ENCODE peak calls at places on chromosome 12, in five cellular contexts. N is H1, H is neuronal stem cell, M is IMR-90, X is mesenchymal stem cell. F is an unnamed sample. For H3K36me3, the result is how much of the 10 kb centered on the place peaks cover.

GRCh38 chr12:69570000-69570516 is 15.2 kb upstream of the CCT2 start:
- DNase-seq in N (no peak), H (no peak), M (no peak), X (no peak), F (no peak)

GRCh38 chr12:42958271-42958674 is 368.7 kb upstream of the PRICKLE1 start:
- DNase-seq in N (no peak), H (no peak), M (peak), X (no peak), F (no peak)

GRCh38 chr12:31929140-31929526 is 30.1 kb upstream of the RESF1 start:
- DNase-seq in N (no peak), H (no peak), M (no peak), X (no peak), F (no peak)

GRCh38 chr12:44502681-44503080 is 373.4 kb downstream of the NELL2 start:
- DNase-seq in N (no peak), H (no peak), M (no peak), X (no peak), F (no peak)

GRCh38 chr12:53180931-53181645 is 363 bp upstream of the CSAD start:
- DNase-seq in N (peak), H (peak), M (peak), X (peak), F (peak)

GRCh38 chr12:95583933-95584332 is 32.7 kb upstream of the USP44 start:
- DNase-seq in N (no peak), H (no peak), M (no peak), X (no peak), F (no peak)

GRCh38 chr12:126243814-126244213 is 1178.6 kb downstream of the AACS start:
- DNase-seq in N (no peak), H (peak), M (no peak), X (no peak), F (no peak)

GRCh38 chr12:105573574-105573973 is 243.1 kb downstream of the C12orf75 start:
- DNase-seq in N (no peak), H (no peak), M (no peak), X (no peak), F (no peak)

GRCh38 chr12:40141996-40142395 is 36.1 kb upstream of the SLC2A13 start:
- DNase-seq in N (no peak), H (no peak), M (no peak), X (no peak), F (peak)

GRCh38 chr12:49873361-49873934 is 30.3 kb downstream of the FAIM2 start:
- DNase-seq in N (no peak), H (no peak), M (peak), X (no peak), F (no peak)

GRCh38 chr12:1330475-1330827 is 263.9 kb downstream of the FBXL14 start:
- DNase-seq in N (no peak), H (no peak), M (no peak), X (no peak), F (no peak)

GRCh38 chr12:123050913-123051312 is 70.4 kb downstream of the ARL6IP4 start:
- DNase-seq in N (no peak), H (no peak), M (no peak), X (no peak), F (no peak)

GRCh38 chr12:51449569-51450246 is 25.1 kb downstream of the SLC4A8 start:
- DNase-seq in N (no peak), H (no peak), M (peak), X (no peak), F (peak)

GRCh38 chr12:91380651-91381050 is 198.0 kb upstream of the DCN start:
- DNase-seq in N (no peak), H (no peak), M (no peak), X (no peak), F (no peak)

GRCh38 chr12:113207621-113208040 is 13.6 kb upstream of the TPCN1 start:
- DNase-seq in N (no peak), H (no peak), M (no peak), X (peak), F (no peak)

GRCh38 chr12:32302218-32302826 is 97.0 kb upstream of the FGD4 start:
- DNase-seq in N (no peak), H (no peak), M (no peak), X (no peak), F (peak)

GRCh38 chr12:85623726-85624125 is 212.5 kb downstream of the RASSF9 start:
- DNase-seq in N (no peak), H (no peak), M (no peak), X (no peak), F (no peak)

GRCh38 chr12:18472304-18472703 is 211.0 kb downstream of the PIK3C2G start:
- DNase-seq in N (no peak), H (no peak), M (peak), X (no peak), F (no peak)

GRCh38 chr12:51407604-51408003 is 16.4 kb upstream of the GALNT6 start:
- DNase-seq in N (no peak), H (no peak), M (no peak), X (no peak), F (no peak)

GRCh38 chr12:40063424-40063823 is 42.5 kb downstream of the SLC2A13 start:
- DNase-seq in N (no peak), H (no peak), M (no peak), X (peak), F (peak)

GRCh38 chr12:52870361-52871290 is 21.8 kb upstream of the KRT78 start:
- DNase-seq in N (peak), H (peak), M (peak), X (peak), F (peak)

GRCh38 chr12:120229583-120230325 is 28.8 kb upstream of the RPLP0 start:
- DNase-seq in N (no peak), H (no peak), M (no peak), X (peak), F (peak)

GRCh38 chr12:107415066-107415465 is 270.5 kb upstream of the PWP1 start:
- DNase-seq in N (no peak), H (no peak), M (peak), X (no peak), F (no peak)

GRCh38 chr12:124774462-124775167 is 89.0 kb downstream of the SCARB1 start:
- DNase-seq in N (no peak), H (no peak), M (peak), X (peak), F (peak)

GRCh38 chr12:132169376-132169775 is 25.1 kb downstream of the NOC4L start:
- DNase-seq in N (no peak), H (no peak), M (no peak), X (no peak), F (no peak)

GRCh38 chr12:113057565-113058485 is 1.3 kb downstream of the DTX1 start:
- DNase-seq in N (peak), H (no peak), M (no peak), X (no peak), F (no peak)

GRCh38 chr12:132444957-132445883 is 44.7 kb upstream of the FBRSL1 start:
- DNase-seq in N (peak), H (no peak), M (no peak), X (no peak), F (no peak)

GRCh38 chr12:126747530-126748149 is 1519.3 kb upstream of the TMEM132C start:
- DNase-seq in N (peak), H (no peak), M (no peak), X (no peak), F (no peak)

GRCh38 chr12:103903979-103904378 is 26.2 kb upstream of the HSP90B1 start:
- DNase-seq in N (no peak), H (no peak), M (no peak), X (no peak), F (no peak)

GRCh38 chr12:127108360-127109215 is 1158.4 kb upstream of the TMEM132C start:
- DNase-seq in N (peak), H (peak), M (peak), X (peak), F (peak)

GRCh38 chr12:51077930-51078329 is 5.5 kb downstream of the CSRNP2 start:
- DNase-seq in N (no peak), H (no peak), M (peak), X (peak), F (peak)

GRCh38 chr12:54140958-54141388 is 47.8 kb downstream of the SMUG1 start:
- DNase-seq in N (no peak), H (no peak), M (no peak), X (no peak), F (peak)

GRCh38 chr12:57094194-57095160 is 5.6 kb downstream of the NAB2 start:
- DNase-seq in N (no peak), H (no peak), M (no peak), X (no peak), F (no peak)
- H3K36me3 ChIP-seq in N (under half), H (under half), M (half or more), X (half or more), F (half or more)

DNA sequence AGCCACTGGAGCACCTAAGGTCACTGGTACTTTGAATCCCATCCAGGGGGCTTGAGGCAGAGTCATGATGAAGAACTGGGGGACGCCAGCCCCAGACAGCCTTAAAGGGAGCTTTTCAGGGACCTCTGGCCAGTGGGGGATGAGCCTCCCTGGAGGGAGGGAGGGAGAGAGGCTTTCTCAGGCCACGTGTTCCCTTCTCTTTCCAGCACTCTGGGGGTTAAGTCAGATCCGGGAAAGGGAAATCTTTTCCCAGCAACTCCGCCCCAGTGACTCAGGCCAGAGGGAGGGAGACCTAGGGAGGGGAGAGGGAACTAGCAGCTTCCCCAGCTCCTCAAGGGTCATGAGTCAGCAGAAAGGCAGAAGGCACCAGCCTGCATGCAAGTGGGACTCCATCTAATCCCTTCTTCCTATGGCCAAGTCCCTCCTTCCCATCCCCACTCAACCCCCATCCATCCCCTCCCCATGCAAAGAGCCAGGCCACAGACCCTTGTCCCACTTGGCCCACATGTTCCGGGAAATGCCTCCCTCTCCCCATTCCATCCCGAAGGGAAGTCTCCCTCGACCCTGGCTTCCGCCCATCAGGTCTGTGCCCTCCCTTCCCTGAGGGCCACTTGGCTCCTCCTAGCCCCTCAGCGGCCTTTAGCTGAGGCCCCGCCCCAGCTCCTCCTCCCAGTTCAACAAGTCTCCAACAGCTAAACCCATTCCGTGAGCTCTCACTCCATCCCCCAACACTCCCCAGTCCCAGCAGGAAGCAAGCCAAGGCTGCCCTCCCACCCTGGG is 5.6 kb downstream of the TNFRSF1A start:
- DNase-seq in N (peak), H (peak), M (peak), X (peak), F (peak)
- H4K91ac ChIP-seq in N (peak), H (no peak), M (peak), X (peak), F (peak)

GRCh38 chr12:88001327-88001726 is 27.9 kb downstream of the C12orf50 start:
- DNase-seq in N (no peak), H (no peak), M (no peak), X (no peak), F (no peak)
- H2AFZ ChIP-seq in N (no peak), H (no peak), M (no peak), X (no peak), F (no peak)

GRCh38 chr12:89349814-89350213 is 2.5 kb downstream of the DUSP6 start:
- DNase-seq in N (no peak), H (no peak), M (peak), X (peak), F (no peak)
- H3K36me3 ChIP-seq in N (under half), H (under half), M (under half), X (under half), F (under half)

GRCh38 chr12:121748571-121749265 is 36.2 kb downstream of the TMEM120B start:
- DNase-seq in N (peak), H (no peak), M (peak), X (peak), F (peak)
- H4K91ac ChIP-seq in N (no peak), H (no peak), M (peak), X (peak), F (no peak)

GRCh38 chr12:82708507-82708906 is 21.8 kb downstream of the TMTC2 start:
- DNase-seq in N (peak), H (no peak), M (no peak), X (no peak), F (no peak)

GRCh38 chr12:82705774-82706173 is 19.1 kb downstream of the TMTC2 start:
- DNase-seq in N (no peak), H (no peak), M (no peak), X (no peak), F (no peak)

DNA sequence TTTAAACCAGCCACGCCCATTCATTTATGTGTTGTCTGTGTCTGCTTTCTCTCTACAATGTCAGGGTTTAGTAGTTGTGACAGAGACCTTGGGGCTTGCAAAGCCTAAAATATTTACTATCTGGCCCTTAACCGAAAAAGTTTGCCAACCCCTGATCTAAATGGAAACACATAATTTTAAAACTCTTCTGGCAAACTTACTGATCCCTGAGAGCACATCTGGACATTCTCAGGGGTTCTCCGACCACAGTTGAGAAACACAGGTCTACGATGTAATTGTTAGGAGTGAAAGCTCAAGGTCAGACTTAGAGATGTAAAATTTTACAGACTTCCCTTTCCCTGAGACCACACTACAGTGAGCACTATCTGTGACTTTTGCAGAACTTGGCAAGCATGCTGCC is 21.4 kb downstream of the TMTC2 start:
- DNase-seq in N (no peak), H (no peak), M (no peak), X (no peak), F (no peak)
- H2AFZ ChIP-seq in N (peak), H (peak), M (no peak), X (no peak), F (no peak)

F was measured in trophoblast cell.